ENCODE peak calls at places on chromosome 4, in seven cellular contexts. N is lower leg skin, U is GM10248, S is coronary artery, G is Calu3, M is progenitor cell of endocrine pancreas, H is SK-N-SH. J is an unnamed sample.

GRCh38 chr4:110087116-110087708 is 111.2 kb downstream of the ELOVL6 start:
- DNase-seq in H (no peak), N (no peak), G (no peak), U (no peak), M (no peak), S (no peak), J (no peak)

GRCh38 chr4:153067376-153067775 is 131.3 kb downstream of the FHDC1 start:
- DNase-seq in S (no peak), H (no peak), U (no peak), G (peak; percentile 28), M (no peak), N (no peak), J (no peak)

GRCh38 chr4:8050180-8050554 is 108.4 kb downstream of the ABLIM2 start:
- DNase-seq in H (no peak), U (no peak), M (no peak), N (no peak), S (no peak), G (no peak), J (no peak)

GRCh38 chr4:52423967-52424366 is 235.1 kb downstream of the USP46 start:
- DNase-seq in N (no peak), G (no peak), M (no peak), S (no peak), U (no peak), H (no peak), J (no peak)

GRCh38 chr4:148852092-148852699 is 410.0 kb upstream of the NR3C2 start:
- DNase-seq in S (no peak), N (no peak), H (no peak), M (no peak), U (no peak), G (peak; percentile 31), J (no peak)

GRCh38 chr4:7194251-7195137 is 2.2 kb downstream of the SORCS2 start:
- DNase-seq in H (peak; percentile 69), M (no peak), U (no peak), S (peak; percentile 69), N (peak; percentile 77), G (peak; percentile 55), J (no peak)

GRCh38 chr4:4200624-4201023 is 26.1 kb downstream of the OTOP1 start:
- DNase-seq in S (no peak), G (no peak), M (no peak), N (no peak), U (no peak), H (no peak), J (no peak)

GRCh38 chr4:15507679-15508078 is 38.0 kb downstream of the CC2D2A start:
- DNase-seq in M (no peak), S (no peak), U (no peak), N (no peak), G (no peak), H (no peak), J (no peak)

GRCh38 chr4:114019276-114019971 is 40.0 kb upstream of the ARSJ start:
- DNase-seq in H (no peak), G (no peak), S (no peak), U (no peak), N (no peak), M (no peak), J (no peak)

GRCh38 chr4:54542540-54543041 is 115.2 kb upstream of the KIT start:
- DNase-seq in S (no peak), N (no peak), M (no peak), G (no peak), U (no peak), H (no peak), J (no peak)

GRCh38 chr4:181443003-181443402 is 800.2 kb upstream of the TENM3 start:
- DNase-seq in M (no peak), H (no peak), U (no peak), G (no peak), S (no peak), N (no peak), J (no peak)

GRCh38 chr4:78704981-78705757 is 71.0 kb upstream of the BMP2K start:
- DNase-seq in N (no peak), S (no peak), M (no peak), H (no peak), G (peak; percentile 1), U (no peak), J (no peak)

GRCh38 chr4:23033796-23034195 is 341.1 kb downstream of the GBA3 start:
- DNase-seq in S (no peak), M (no peak), N (no peak), H (no peak), U (no peak), G (no peak), J (no peak)

GRCh38 chr4:2168469-2169319 is 73.2 kb downstream of the HAUS3 start:
- DNase-seq in N (no peak), U (no peak), H (no peak), S (no peak), M (no peak), G (no peak), J (no peak)

GRCh38 chr4:183600189-183600685 is 58.7 kb downstream of the RWDD4 start:
- DNase-seq in N (no peak), H (no peak), S (no peak), U (no peak), M (no peak), G (no peak), J (no peak)
- TF ChIP-seq CTCF in N (no peak), H (peak; percentile 54), S (no peak), U (no peak), M (peak; percentile 39), G (no peak), J (peak; percentile 24)

GRCh38 chr4:5710065-5710961 is 688 bp upstream of the EVC start:
- DNase-seq in H (peak; percentile 75), S (no peak), M (no peak), U (no peak), G (no peak), N (peak; percentile 76), J (no peak)
- TF ChIP-seq CTCF in H (peak; percentile 54), S (no peak), M (peak; percentile 51), U (no peak), G (no peak), N (no peak), J (peak; percentile 24)

GRCh38 chr4:108571027-108571569 is 49.3 kb upstream of the RPL34 start:
- DNase-seq in S (no peak), G (no peak), M (no peak), H (no peak), U (no peak), N (no peak), J (no peak)

DNA sequence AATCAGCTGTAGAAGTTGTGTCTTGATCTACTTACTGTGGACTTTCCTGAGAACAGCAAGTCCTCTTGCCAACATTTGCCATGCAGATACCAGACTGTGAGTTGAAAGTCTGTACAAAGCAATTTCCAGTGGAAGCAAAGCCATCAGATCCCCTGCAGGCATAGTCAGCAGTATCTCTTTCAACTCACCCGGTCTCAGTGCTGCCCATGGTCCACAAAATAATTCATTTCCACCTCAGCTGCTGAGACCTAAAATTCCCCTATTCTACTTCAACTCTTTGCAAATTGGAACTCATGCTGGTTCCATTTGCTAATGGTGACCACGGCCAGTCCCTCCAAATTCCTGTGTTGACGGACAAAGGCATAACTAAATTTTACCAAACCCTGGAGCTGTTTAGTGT is 46.0 kb upstream of the RPL34 start:
- DNase-seq in S (no peak), U (no peak), M (no peak), G (no peak), N (no peak), H (no peak), J (peak; percentile 55)
- TF ChIP-seq CTCF in S (no peak), U (no peak), M (no peak), G (no peak), N (no peak), H (no peak), J (no peak)

GRCh38 chr4:132076829-132077228 is 1072.3 kb upstream of the PCDH10 start:
- DNase-seq in G (no peak), M (no peak), N (no peak), U (no peak), S (no peak), H (no peak), J (no peak)
- TF ChIP-seq CTCF in G (no peak), M (peak; percentile 22), N (no peak), U (no peak), S (no peak), H (peak; percentile 32), J (no peak)

GRCh38 chr4:74444891-74445642 is at the start of gene AREG:
- DNase-seq in N (peak; percentile 96), S (peak; percentile 79), M (peak; percentile 37), H (peak; percentile 24), U (peak; percentile 78), G (peak; percentile 89), J (peak; percentile 94)
- TF ChIP-seq CTCF in N (no peak), S (no peak), M (peak; percentile 50), H (peak; percentile 36), U (peak; percentile 28), G (peak; percentile 28), J (peak; percentile 53)

GRCh38 chr4:41212221-41213203 is 1.8 kb downstream of the APBB2 start:
- DNase-seq in N (no peak), H (peak; percentile 55), S (no peak), U (peak; percentile 26), G (peak; percentile 45), M (no peak), J (no peak)
- TF ChIP-seq CTCF in N (no peak), H (peak; percentile 75), S (peak; percentile 47), U (peak; percentile 28), G (no peak), M (peak; percentile 53), J (peak; percentile 61)

GRCh38 chr4:156971623-156972369 is at the start of gene PDGFC:
- DNase-seq in S (peak; percentile 90), H (peak; percentile 80), G (peak; percentile 85), U (peak; percentile 32), N (peak; percentile 95), M (peak; percentile 89), J (peak; percentile 94)

GRCh38 chr4:156969136-156969535 is 2.5 kb downstream of the PDGFC start:
- DNase-seq in M (no peak), G (no peak), S (no peak), N (no peak), H (no peak), U (no peak), J (no peak)

GRCh38 chr4:156971168-156971601 is 414 bp downstream of the PDGFC start:
- DNase-seq in U (peak; percentile 22), N (peak; percentile 89), M (peak; percentile 53), G (peak; percentile 44), S (no peak), H (peak; percentile 64), J (no peak)

GRCh38 chr4:156972370-156972980 is 876 bp upstream of the PDGFC start:
- DNase-seq in S (no peak), N (no peak), G (no peak), U (no peak), M (no peak), H (no peak), J (no peak)

GRCh38 chr4:156970501-156971167 is 965 bp downstream of the PDGFC start:
- DNase-seq in S (peak; percentile 84), M (peak; percentile 47), N (peak; percentile 94), G (peak; percentile 55), U (no peak), H (peak; percentile 68), J (peak; percentile 93)
- TF ChIP-seq CTCF in S (peak; percentile 29), M (peak; percentile 55), N (no peak), G (no peak), U (no peak), H (peak; percentile 60), J (peak; percentile 45)